ENCODE peak calls at places on chromosomes 4 and X, in nine cellular contexts. B, D, Y, R, Q, W, K, L and U are unnamed samples.

GRCh38 chr4:113433536-113434246 is 327.8 kb downstream of the CAMK2D start:
- DNase-seq in Y (no peak), Q (no peak), B (no peak), K (no peak), R (no peak), L (no peak), W (no peak), D (no peak), U (no peak)

GRCh38 chr4:77194366-77194765 is 37.4 kb downstream of the CCNG2 start:
- DNase-seq in K (no peak), W (no peak), D (no peak), B (no peak), Y (no peak), L (no peak), R (no peak), Q (no peak), U (no peak)

GRCh38 chr4:8414377-8414776 is 26.1 kb downstream of the ACOX3 start:
- DNase-seq in B (no peak), W (no peak), R (no peak), Q (no peak), L (no peak), D (no peak), K (no peak), Y (no peak), U (no peak)

GRCh38 chr4:166003811-166004210 is 130.8 kb downstream of the TLL1 start:
- DNase-seq in Q (no peak), D (no peak), W (no peak), Y (no peak), L (no peak), B (no peak), K (no peak), R (no peak), U (no peak)

GRCh38 chr4:25857403-25857802 is 5.4 kb downstream of the SEL1L3 start:
- DNase-seq in Y (no peak), K (no peak), B (no peak), L (no peak), D (no peak), Q (no peak), R (no peak), W (no peak), U (no peak)

GRCh38 chrX:65985922-65986588 is 53.8 kb downstream of the VSIG4 start:
- DNase-seq in D (peak; percentile 18), Q (no peak), W (no peak), K (peak; percentile 17), Y (no peak), R (peak; percentile 44), L (peak; percentile 3), B (peak; percentile 31), U (no peak)

GRCh38 chr4:94431388-94431787 is 20.4 kb upstream of the PDLIM5 start:
- DNase-seq in D (no peak), L (no peak), K (no peak), R (no peak), W (no peak), Q (no peak), B (no peak), Y (no peak), U (no peak)

GRCh38 chr4:185710487-185710995 is 101.5 kb downstream of the SORBS2 start:
- DNase-seq in B (no peak), K (no peak), Q (no peak), D (no peak), L (no peak), W (no peak), R (no peak), Y (no peak), U (no peak)

GRCh38 chrX:17456526-17456925 is 81.5 kb downstream of the NHS start:
- DNase-seq in L (peak; percentile 9), Q (no peak), Y (no peak), R (no peak), D (no peak), K (no peak), W (peak; percentile 3), B (no peak), U (no peak)

GRCh38 chrX:22406332-22406731 is 133.6 kb downstream of the CBLL2 start:
- DNase-seq in Q (no peak), B (no peak), L (no peak), K (no peak), W (no peak), R (no peak), D (no peak), Y (no peak), U (no peak)

GRCh38 chr4:104938624-104939023 is 208.1 kb upstream of the TET2 start:
- DNase-seq in L (no peak), R (no peak), W (no peak), D (no peak), B (no peak), Y (no peak), K (no peak), Q (no peak), U (no peak)

GRCh38 chr4:125244848-125245450 is 69.8 kb upstream of the FAT4 start:
- DNase-seq in R (no peak), W (peak; percentile 26), Q (no peak), Y (no peak), B (no peak), D (no peak), L (no peak), K (no peak), U (no peak)

GRCh38 chr4:140609548-140610425 is 41.0 kb upstream of the UCP1 start:
- DNase-seq in B (peak; percentile 31), W (peak; percentile 2), L (peak; percentile 61), Y (no peak), K (no peak), D (no peak), R (no peak), Q (no peak), U (no peak)

GRCh38 chr4:113052379-113052951 is 3.0 kb downstream of the ANK2 start:
- DNase-seq in W (no peak), Q (no peak), Y (no peak), B (no peak), K (peak; percentile 54), L (no peak), R (no peak), D (no peak), U (no peak)

GRCh38 chr4:155559915-155560314 is 106.7 kb upstream of the GUCY1A1 start:
- DNase-seq in B (no peak), D (no peak), K (no peak), L (no peak), Q (no peak), W (no peak), Y (no peak), R (no peak), U (no peak)

GRCh38 chr4:2354127-2354526 is 64.3 kb downstream of the ZFYVE28 start:
- DNase-seq in L (no peak), W (no peak), Q (no peak), Y (no peak), R (no peak), D (no peak), B (no peak), K (peak; percentile 11), U (no peak)

GRCh38 chr4:156503119-156503518 is 468.5 kb downstream of the PDGFC start:
- DNase-seq in L (no peak), R (no peak), B (no peak), Q (no peak), K (no peak), Y (no peak), W (no peak), D (no peak), U (no peak)

GRCh38 chrX:48737940-48738339 is 23.6 kb upstream of the GLOD5 start:
- DNase-seq in Y (no peak), W (no peak), D (no peak), K (no peak), B (no peak), R (no peak), Q (no peak), L (no peak), U (no peak)

GRCh38 chrX:21932277-21932996 is 8.1 kb upstream of the SMS start:
- DNase-seq in L (no peak), Q (no peak), R (no peak), K (peak; percentile 39), Y (no peak), D (no peak), W (no peak), B (peak; percentile 31), U (no peak)

GRCh38 chrX:119127643-119128042 is at the start of gene KIAA1210:
- DNase-seq in R (no peak), D (no peak), B (no peak), L (no peak), K (no peak), Q (no peak), W (no peak), Y (no peak), U (no peak)

GRCh38 chr4:148649669-148650331 is 207.6 kb upstream of the NR3C2 start:
- DNase-seq in W (no peak), Y (no peak), L (no peak), Q (no peak), D (no peak), R (no peak), K (no peak), B (no peak), U (no peak)

GRCh38 chrX:121876316-121876715 is 828.9 kb downstream of the GLUD2 start:
- DNase-seq in Q (no peak), Y (no peak), K (no peak), D (no peak), L (no peak), R (no peak), W (no peak), B (peak; percentile 3), U (no peak)

GRCh38 chrX:67922950-67923349 is 379.1 kb downstream of the AR start:
- DNase-seq in L (no peak), R (no peak), Y (no peak), W (no peak), Q (no peak), K (no peak), B (no peak), D (no peak), U (no peak)

GRCh38 chr4:31007858-31008257 is 287.7 kb downstream of the PCDH7 start:
- DNase-seq in B (no peak), D (no peak), Y (no peak), W (no peak), K (no peak), L (peak; percentile 6), R (no peak), Q (no peak), U (no peak)

GRCh38 chr4:78560296-78560963 is 8.9 kb downstream of the ANXA3 start:
- DNase-seq in Q (no peak), K (no peak), B (peak; percentile 59), W (no peak), R (no peak), L (no peak), D (no peak), Y (no peak), U (no peak)

GRCh38 chr4:119103263-119103662 is 32.4 kb upstream of the MYOZ2 start:
- DNase-seq in R (no peak), B (peak; percentile 89), Q (no peak), W (no peak), L (no peak), K (no peak), Y (peak; percentile 61), D (no peak), U (no peak)

GRCh38 chr4:1381944-1382541 is 24.2 kb downstream of the NKX1-1 start:
- DNase-seq in B (no peak), Y (no peak), R (no peak), L (no peak), Q (no peak), W (no peak), K (no peak), D (no peak), U (no peak)

GRCh38 chrX:18934708-18935107 is 49.2 kb downstream of the PHKA2 start:
- DNase-seq in R (no peak), B (no peak), L (no peak), Y (no peak), Q (no peak), D (no peak), K (no peak), W (no peak), U (no peak)

GRCh38 chr4:92994727-92995126 is 691.0 kb downstream of the GRID2 start:
- DNase-seq in L (no peak), Q (no peak), D (no peak), K (no peak), Y (no peak), B (no peak), W (no peak), R (no peak), U (no peak)